ENCODE peak calls at places on chromosome 9, in ten cellular contexts. One of them, this sample, is unnamed.

GRCh38 chr9:114805670-114806551 is at the start of gene TNFSF15:
- DNase-seq in nephron progenitor cell: peak
- DNase-seq in CD4-positive, alpha-beta T cell: no peak
- DNase-seq in A549: no peak
- DNase-seq in activated CD8-positive, alpha-beta memory T cell treated with anti-CD3 and anti-CD28 coated beads, Interleukin-2, amount 10 ng/mL, durations not matched to agents 7 days and 5 days: peak
- DNase-seq in stimulated activated naive CD4-positive, alpha-beta T cell: no peak
- DNase-seq in upper lobe of right lung: peak
- DNase-seq in GM19239: peak
- DNase-seq in iPS-NIHi11: peak
- DNase-seq in activated naive CD8-positive, alpha-beta T cell treated with anti-CD3 and anti-CD28 coated beads, Interleukin-2, amount 50 U/mL, for 24 hours: peak
- DNase-seq in this sample: no peak

GRCh38 chr9:89011683-89012082 is 20.4 kb downstream of the S1PR3 start:
- DNase-seq in nephron progenitor cell: no peak
- DNase-seq in CD4-positive, alpha-beta T cell: no peak
- DNase-seq in A549: no peak
- DNase-seq in activated CD8-positive, alpha-beta memory T cell treated with anti-CD3 and anti-CD28 coated beads, Interleukin-2, amount 10 ng/mL, durations not matched to agents 7 days and 5 days: no peak
- DNase-seq in stimulated activated naive CD4-positive, alpha-beta T cell: no peak
- DNase-seq in upper lobe of right lung: no peak
- DNase-seq in GM19239: no peak
- DNase-seq in iPS-NIHi11: no peak
- DNase-seq in activated naive CD8-positive, alpha-beta T cell treated with anti-CD3 and anti-CD28 coated beads, Interleukin-2, amount 50 U/mL, for 24 hours: no peak
- DNase-seq in this sample: no peak

GRCh38 chr9:36063804-36064447 is 27.2 kb downstream of the RECK start:
- DNase-seq in nephron progenitor cell: no peak
- DNase-seq in CD4-positive, alpha-beta T cell: no peak
- DNase-seq in A549: no peak
- DNase-seq in activated CD8-positive, alpha-beta memory T cell treated with anti-CD3 and anti-CD28 coated beads, Interleukin-2, amount 10 ng/mL, durations not matched to agents 7 days and 5 days: no peak
- DNase-seq in stimulated activated naive CD4-positive, alpha-beta T cell: no peak
- DNase-seq in upper lobe of right lung: no peak
- DNase-seq in GM19239: no peak
- DNase-seq in iPS-NIHi11: no peak
- DNase-seq in activated naive CD8-positive, alpha-beta T cell treated with anti-CD3 and anti-CD28 coated beads, Interleukin-2, amount 50 U/mL, for 24 hours: no peak
- DNase-seq in this sample: no peak

GRCh38 chr9:128587453-128587852 is 35.1 kb downstream of the SPTAN1 start:
- DNase-seq in nephron progenitor cell: no peak
- DNase-seq in CD4-positive, alpha-beta T cell: peak
- DNase-seq in A549: no peak
- DNase-seq in activated CD8-positive, alpha-beta memory T cell treated with anti-CD3 and anti-CD28 coated beads, Interleukin-2, amount 10 ng/mL, durations not matched to agents 7 days and 5 days: peak
- DNase-seq in stimulated activated naive CD4-positive, alpha-beta T cell: peak
- DNase-seq in upper lobe of right lung: no peak
- DNase-seq in GM19239: no peak
- DNase-seq in iPS-NIHi11: no peak
- DNase-seq in activated naive CD8-positive, alpha-beta T cell treated with anti-CD3 and anti-CD28 coated beads, Interleukin-2, amount 50 U/mL, for 24 hours: peak
- DNase-seq in this sample: no peak

GRCh38 chr9:86741311-86742215 is 205.7 kb downstream of the GAS1 start:
- DNase-seq in nephron progenitor cell: no peak
- DNase-seq in CD4-positive, alpha-beta T cell: no peak
- DNase-seq in A549: no peak
- DNase-seq in activated CD8-positive, alpha-beta memory T cell treated with anti-CD3 and anti-CD28 coated beads, Interleukin-2, amount 10 ng/mL, durations not matched to agents 7 days and 5 days: no peak
- DNase-seq in stimulated activated naive CD4-positive, alpha-beta T cell: no peak
- DNase-seq in upper lobe of right lung: no peak
- DNase-seq in GM19239: no peak
- DNase-seq in iPS-NIHi11: no peak
- DNase-seq in activated naive CD8-positive, alpha-beta T cell treated with anti-CD3 and anti-CD28 coated beads, Interleukin-2, amount 50 U/mL, for 24 hours: no peak
- DNase-seq in this sample: no peak

GRCh38 chr9:93670208-93671029 is 94.0 kb downstream of the PHF2 start:
- DNase-seq in nephron progenitor cell: peak
- DNase-seq in CD4-positive, alpha-beta T cell: no peak
- DNase-seq in A549: no peak
- DNase-seq in activated CD8-positive, alpha-beta memory T cell treated with anti-CD3 and anti-CD28 coated beads, Interleukin-2, amount 10 ng/mL, durations not matched to agents 7 days and 5 days: peak
- DNase-seq in stimulated activated naive CD4-positive, alpha-beta T cell: no peak
- DNase-seq in upper lobe of right lung: peak
- DNase-seq in GM19239: no peak
- DNase-seq in iPS-NIHi11: no peak
- DNase-seq in activated naive CD8-positive, alpha-beta T cell treated with anti-CD3 and anti-CD28 coated beads, Interleukin-2, amount 50 U/mL, for 24 hours: no peak
- DNase-seq in this sample: no peak

GRCh38 chr9:78900500-78900899 is 603.6 kb downstream of the PSAT1 start:
- DNase-seq in nephron progenitor cell: no peak
- DNase-seq in CD4-positive, alpha-beta T cell: no peak
- DNase-seq in A549: no peak
- DNase-seq in activated CD8-positive, alpha-beta memory T cell treated with anti-CD3 and anti-CD28 coated beads, Interleukin-2, amount 10 ng/mL, durations not matched to agents 7 days and 5 days: no peak
- DNase-seq in stimulated activated naive CD4-positive, alpha-beta T cell: no peak
- DNase-seq in upper lobe of right lung: no peak
- DNase-seq in GM19239: no peak
- DNase-seq in iPS-NIHi11: no peak
- DNase-seq in activated naive CD8-positive, alpha-beta T cell treated with anti-CD3 and anti-CD28 coated beads, Interleukin-2, amount 50 U/mL, for 24 hours: no peak
- DNase-seq in this sample: no peak

GRCh38 chr9:70439991-70440706 is 25.7 kb upstream of the KLF9 start:
- DNase-seq in nephron progenitor cell: no peak
- DNase-seq in CD4-positive, alpha-beta T cell: no peak
- DNase-seq in A549: no peak
- DNase-seq in activated CD8-positive, alpha-beta memory T cell treated with anti-CD3 and anti-CD28 coated beads, Interleukin-2, amount 10 ng/mL, durations not matched to agents 7 days and 5 days: no peak
- DNase-seq in stimulated activated naive CD4-positive, alpha-beta T cell: no peak
- DNase-seq in upper lobe of right lung: no peak
- DNase-seq in GM19239: no peak
- DNase-seq in iPS-NIHi11: no peak
- DNase-seq in activated naive CD8-positive, alpha-beta T cell treated with anti-CD3 and anti-CD28 coated beads, Interleukin-2, amount 50 U/mL, for 24 hours: no peak
- DNase-seq in this sample: no peak

GRCh38 chr9:92633879-92634278 is 36.1 kb downstream of the IPPK start:
- DNase-seq in nephron progenitor cell: no peak
- DNase-seq in CD4-positive, alpha-beta T cell: no peak
- DNase-seq in A549: no peak
- DNase-seq in activated CD8-positive, alpha-beta memory T cell treated with anti-CD3 and anti-CD28 coated beads, Interleukin-2, amount 10 ng/mL, durations not matched to agents 7 days and 5 days: peak
- DNase-seq in stimulated activated naive CD4-positive, alpha-beta T cell: no peak
- DNase-seq in upper lobe of right lung: no peak
- DNase-seq in GM19239: no peak
- DNase-seq in iPS-NIHi11: no peak
- DNase-seq in activated naive CD8-positive, alpha-beta T cell treated with anti-CD3 and anti-CD28 coated beads, Interleukin-2, amount 50 U/mL, for 24 hours: no peak
- DNase-seq in this sample: no peak

GRCh38 chr9:99253772-99254431 is 31.8 kb downstream of the SEC61B start:
- DNase-seq in nephron progenitor cell: no peak
- DNase-seq in CD4-positive, alpha-beta T cell: peak
- DNase-seq in A549: no peak
- DNase-seq in activated CD8-positive, alpha-beta memory T cell treated with anti-CD3 and anti-CD28 coated beads, Interleukin-2, amount 10 ng/mL, durations not matched to agents 7 days and 5 days: peak
- DNase-seq in stimulated activated naive CD4-positive, alpha-beta T cell: no peak
- DNase-seq in upper lobe of right lung: no peak
- DNase-seq in GM19239: peak
- DNase-seq in iPS-NIHi11: no peak
- DNase-seq in activated naive CD8-positive, alpha-beta T cell treated with anti-CD3 and anti-CD28 coated beads, Interleukin-2, amount 50 U/mL, for 24 hours: peak
- DNase-seq in this sample: no peak

GRCh38 chr9:77846957-77847574 is 184.5 kb downstream of the GNAQ start:
- DNase-seq in nephron progenitor cell: no peak
- DNase-seq in CD4-positive, alpha-beta T cell: no peak
- DNase-seq in A549: no peak
- DNase-seq in activated CD8-positive, alpha-beta memory T cell treated with anti-CD3 and anti-CD28 coated beads, Interleukin-2, amount 10 ng/mL, durations not matched to agents 7 days and 5 days: no peak
- DNase-seq in stimulated activated naive CD4-positive, alpha-beta T cell: no peak
- DNase-seq in upper lobe of right lung: no peak
- DNase-seq in GM19239: no peak
- DNase-seq in iPS-NIHi11: no peak
- DNase-seq in activated naive CD8-positive, alpha-beta T cell treated with anti-CD3 and anti-CD28 coated beads, Interleukin-2, amount 50 U/mL, for 24 hours: no peak
- DNase-seq in this sample: no peak

GRCh38 chr9:89463986-89464901 is 33.7 kb downstream of the SEMA4D start:
- DNase-seq in nephron progenitor cell: no peak
- DNase-seq in CD4-positive, alpha-beta T cell: peak
- DNase-seq in A549: no peak
- DNase-seq in activated CD8-positive, alpha-beta memory T cell treated with anti-CD3 and anti-CD28 coated beads, Interleukin-2, amount 10 ng/mL, durations not matched to agents 7 days and 5 days: peak
- DNase-seq in stimulated activated naive CD4-positive, alpha-beta T cell: peak
- DNase-seq in upper lobe of right lung: peak
- DNase-seq in GM19239: peak
- DNase-seq in iPS-NIHi11: no peak
- DNase-seq in activated naive CD8-positive, alpha-beta T cell treated with anti-CD3 and anti-CD28 coated beads, Interleukin-2, amount 50 U/mL, for 24 hours: peak
- DNase-seq in this sample: no peak

GRCh38 chr9:38619556-38620447 is 594 bp downstream of the ANKRD18A start:
- DNase-seq in nephron progenitor cell: peak
- DNase-seq in CD4-positive, alpha-beta T cell: peak
- DNase-seq in A549: no peak
- DNase-seq in activated CD8-positive, alpha-beta memory T cell treated with anti-CD3 and anti-CD28 coated beads, Interleukin-2, amount 10 ng/mL, durations not matched to agents 7 days and 5 days: peak
- DNase-seq in stimulated activated naive CD4-positive, alpha-beta T cell: no peak
- DNase-seq in upper lobe of right lung: peak
- DNase-seq in GM19239: no peak
- DNase-seq in iPS-NIHi11: peak
- DNase-seq in activated naive CD8-positive, alpha-beta T cell treated with anti-CD3 and anti-CD28 coated beads, Interleukin-2, amount 50 U/mL, for 24 hours: peak
- DNase-seq in this sample: no peak

GRCh38 chr9:32350682-32351081 is 33.8 kb upstream of the ACO1 start:
- DNase-seq in nephron progenitor cell: no peak
- DNase-seq in CD4-positive, alpha-beta T cell: no peak
- DNase-seq in A549: peak
- DNase-seq in activated CD8-positive, alpha-beta memory T cell treated with anti-CD3 and anti-CD28 coated beads, Interleukin-2, amount 10 ng/mL, durations not matched to agents 7 days and 5 days: no peak
- DNase-seq in stimulated activated naive CD4-positive, alpha-beta T cell: no peak
- DNase-seq in upper lobe of right lung: no peak
- DNase-seq in GM19239: no peak
- DNase-seq in iPS-NIHi11: no peak
- DNase-seq in activated naive CD8-positive, alpha-beta T cell treated with anti-CD3 and anti-CD28 coated beads, Interleukin-2, amount 50 U/mL, for 24 hours: no peak
- DNase-seq in this sample: peak

GRCh38 chr9:36956908-36957307 is 77.2 kb downstream of the PAX5 start:
- DNase-seq in nephron progenitor cell: no peak
- DNase-seq in CD4-positive, alpha-beta T cell: no peak
- DNase-seq in A549: no peak
- DNase-seq in activated CD8-positive, alpha-beta memory T cell treated with anti-CD3 and anti-CD28 coated beads, Interleukin-2, amount 10 ng/mL, durations not matched to agents 7 days and 5 days: no peak
- DNase-seq in stimulated activated naive CD4-positive, alpha-beta T cell: no peak
- DNase-seq in upper lobe of right lung: peak
- DNase-seq in GM19239: no peak
- DNase-seq in iPS-NIHi11: no peak
- DNase-seq in activated naive CD8-positive, alpha-beta T cell treated with anti-CD3 and anti-CD28 coated beads, Interleukin-2, amount 50 U/mL, for 24 hours: no peak
- DNase-seq in this sample: no peak

GRCh38 chr9:22189471-22189870 is 180.4 kb upstream of the CDKN2B start:
- DNase-seq in nephron progenitor cell: no peak
- DNase-seq in CD4-positive, alpha-beta T cell: no peak
- DNase-seq in A549: no peak
- DNase-seq in activated CD8-positive, alpha-beta memory T cell treated with anti-CD3 and anti-CD28 coated beads, Interleukin-2, amount 10 ng/mL, durations not matched to agents 7 days and 5 days: no peak
- DNase-seq in stimulated activated naive CD4-positive, alpha-beta T cell: no peak
- DNase-seq in upper lobe of right lung: no peak
- DNase-seq in GM19239: no peak
- DNase-seq in iPS-NIHi11: no peak
- DNase-seq in activated naive CD8-positive, alpha-beta T cell treated with anti-CD3 and anti-CD28 coated beads, Interleukin-2, amount 50 U/mL, for 24 hours: no peak
- DNase-seq in this sample: no peak

GRCh38 chr9:137099231-137099630 is 12.4 kb downstream of the MAN1B1 start:
- DNase-seq in nephron progenitor cell: no peak
- DNase-seq in CD4-positive, alpha-beta T cell: no peak
- DNase-seq in A549: no peak
- DNase-seq in activated CD8-positive, alpha-beta memory T cell treated with anti-CD3 and anti-CD28 coated beads, Interleukin-2, amount 10 ng/mL, durations not matched to agents 7 days and 5 days: no peak
- DNase-seq in stimulated activated naive CD4-positive, alpha-beta T cell: no peak
- DNase-seq in upper lobe of right lung: no peak
- DNase-seq in GM19239: no peak
- DNase-seq in iPS-NIHi11: no peak
- DNase-seq in activated naive CD8-positive, alpha-beta T cell treated with anti-CD3 and anti-CD28 coated beads, Interleukin-2, amount 50 U/mL, for 24 hours: no peak
- DNase-seq in this sample: no peak

GRCh38 chr9:36764364-36765076 is 191.8 kb downstream of the MELK start:
- DNase-seq in nephron progenitor cell: peak
- DNase-seq in CD4-positive, alpha-beta T cell: no peak
- DNase-seq in A549: no peak
- DNase-seq in activated CD8-positive, alpha-beta memory T cell treated with anti-CD3 and anti-CD28 coated beads, Interleukin-2, amount 10 ng/mL, durations not matched to agents 7 days and 5 days: no peak
- DNase-seq in stimulated activated naive CD4-positive, alpha-beta T cell: no peak
- DNase-seq in upper lobe of right lung: no peak
- DNase-seq in GM19239: no peak
- DNase-seq in iPS-NIHi11: no peak
- DNase-seq in activated naive CD8-positive, alpha-beta T cell treated with anti-CD3 and anti-CD28 coated beads, Interleukin-2, amount 50 U/mL, for 24 hours: no peak
- DNase-seq in this sample: no peak

GRCh38 chr9:112168197-112168596 is 6.9 kb downstream of the SUSD1 start:
- DNase-seq in nephron progenitor cell: no peak
- DNase-seq in CD4-positive, alpha-beta T cell: no peak
- DNase-seq in A549: no peak
- DNase-seq in activated CD8-positive, alpha-beta memory T cell treated with anti-CD3 and anti-CD28 coated beads, Interleukin-2, amount 10 ng/mL, durations not matched to agents 7 days and 5 days: no peak
- DNase-seq in stimulated activated naive CD4-positive, alpha-beta T cell: no peak
- DNase-seq in upper lobe of right lung: no peak
- DNase-seq in GM19239: peak
- DNase-seq in iPS-NIHi11: no peak
- DNase-seq in activated naive CD8-positive, alpha-beta T cell treated with anti-CD3 and anti-CD28 coated beads, Interleukin-2, amount 50 U/mL, for 24 hours: no peak
- DNase-seq in this sample: no peak

GRCh38 chr9:89637787-89638186 is 33.0 kb downstream of the GADD45G start:
- DNase-seq in nephron progenitor cell: no peak
- DNase-seq in CD4-positive, alpha-beta T cell: no peak
- DNase-seq in A549: no peak
- DNase-seq in activated CD8-positive, alpha-beta memory T cell treated with anti-CD3 and anti-CD28 coated beads, Interleukin-2, amount 10 ng/mL, durations not matched to agents 7 days and 5 days: no peak
- DNase-seq in stimulated activated naive CD4-positive, alpha-beta T cell: no peak
- DNase-seq in upper lobe of right lung: no peak
- DNase-seq in GM19239: no peak
- DNase-seq in iPS-NIHi11: no peak
- DNase-seq in activated naive CD8-positive, alpha-beta T cell treated with anti-CD3 and anti-CD28 coated beads, Interleukin-2, amount 50 U/mL, for 24 hours: no peak
- DNase-seq in this sample: no peak

GRCh38 chr9:137551656-137552534 is at the start of gene MRPL41:
- DNase-seq in nephron progenitor cell: peak
- DNase-seq in CD4-positive, alpha-beta T cell: peak
- DNase-seq in A549: peak
- DNase-seq in activated CD8-positive, alpha-beta memory T cell treated with anti-CD3 and anti-CD28 coated beads, Interleukin-2, amount 10 ng/mL, durations not matched to agents 7 days and 5 days: peak
- DNase-seq in stimulated activated naive CD4-positive, alpha-beta T cell: peak
- DNase-seq in upper lobe of right lung: peak
- DNase-seq in GM19239: peak
- DNase-seq in iPS-NIHi11: peak
- DNase-seq in activated naive CD8-positive, alpha-beta T cell treated with anti-CD3 and anti-CD28 coated beads, Interleukin-2, amount 50 U/mL, for 24 hours: peak
- DNase-seq in this sample: no peak

GRCh38 chr9:71910602-71911060 is 362 bp downstream of the ABHD17B start:
- DNase-seq in nephron progenitor cell: no peak
- DNase-seq in CD4-positive, alpha-beta T cell: no peak
- DNase-seq in A549: no peak
- DNase-seq in activated CD8-positive, alpha-beta memory T cell treated with anti-CD3 and anti-CD28 coated beads, Interleukin-2, amount 10 ng/mL, durations not matched to agents 7 days and 5 days: peak
- DNase-seq in stimulated activated naive CD4-positive, alpha-beta T cell: no peak
- DNase-seq in upper lobe of right lung: no peak
- DNase-seq in GM19239: peak
- DNase-seq in iPS-NIHi11: no peak
- DNase-seq in activated naive CD8-positive, alpha-beta T cell treated with anti-CD3 and anti-CD28 coated beads, Interleukin-2, amount 50 U/mL, for 24 hours: no peak
- DNase-seq in this sample: no peak

GRCh38 chr9:112689341-112689740 is 28.6 kb downstream of the INIP start:
- DNase-seq in nephron progenitor cell: no peak
- DNase-seq in CD4-positive, alpha-beta T cell: no peak
- DNase-seq in A549: no peak
- DNase-seq in activated CD8-positive, alpha-beta memory T cell treated with anti-CD3 and anti-CD28 coated beads, Interleukin-2, amount 10 ng/mL, durations not matched to agents 7 days and 5 days: no peak
- DNase-seq in stimulated activated naive CD4-positive, alpha-beta T cell: no peak
- DNase-seq in upper lobe of right lung: no peak
- DNase-seq in GM19239: no peak
- DNase-seq in iPS-NIHi11: no peak
- DNase-seq in activated naive CD8-positive, alpha-beta T cell treated with anti-CD3 and anti-CD28 coated beads, Interleukin-2, amount 50 U/mL, for 24 hours: no peak
- DNase-seq in this sample: no peak

GRCh38 chr9:28014212-28014611 is 440.9 kb upstream of the C9orf72 start:
- DNase-seq in nephron progenitor cell: no peak
- DNase-seq in CD4-positive, alpha-beta T cell: no peak
- DNase-seq in A549: no peak
- DNase-seq in activated CD8-positive, alpha-beta memory T cell treated with anti-CD3 and anti-CD28 coated beads, Interleukin-2, amount 10 ng/mL, durations not matched to agents 7 days and 5 days: no peak
- DNase-seq in stimulated activated naive CD4-positive, alpha-beta T cell: no peak
- DNase-seq in upper lobe of right lung: no peak
- DNase-seq in GM19239: no peak
- DNase-seq in iPS-NIHi11: no peak
- DNase-seq in activated naive CD8-positive, alpha-beta T cell treated with anti-CD3 and anti-CD28 coated beads, Interleukin-2, amount 50 U/mL, for 24 hours: no peak
- DNase-seq in this sample: no peak

GRCh38 chr9:83473488-83473971 is 64.7 kb downstream of the FRMD3 start:
- DNase-seq in nephron progenitor cell: no peak
- DNase-seq in CD4-positive, alpha-beta T cell: no peak
- DNase-seq in A549: no peak
- DNase-seq in activated CD8-positive, alpha-beta memory T cell treated with anti-CD3 and anti-CD28 coated beads, Interleukin-2, amount 10 ng/mL, durations not matched to agents 7 days and 5 days: no peak
- DNase-seq in stimulated activated naive CD4-positive, alpha-beta T cell: no peak
- DNase-seq in upper lobe of right lung: no peak
- DNase-seq in GM19239: peak
- DNase-seq in iPS-NIHi11: no peak
- DNase-seq in activated naive CD8-positive, alpha-beta T cell treated with anti-CD3 and anti-CD28 coated beads, Interleukin-2, amount 50 U/mL, for 24 hours: no peak
- DNase-seq in this sample: no peak

GRCh38 chr9:26152350-26152749 is 474.1 kb upstream of the TUSC1 start:
- DNase-seq in nephron progenitor cell: no peak
- DNase-seq in CD4-positive, alpha-beta T cell: no peak
- DNase-seq in A549: no peak
- DNase-seq in activated CD8-positive, alpha-beta memory T cell treated with anti-CD3 and anti-CD28 coated beads, Interleukin-2, amount 10 ng/mL, durations not matched to agents 7 days and 5 days: no peak
- DNase-seq in stimulated activated naive CD4-positive, alpha-beta T cell: no peak
- DNase-seq in upper lobe of right lung: no peak
- DNase-seq in GM19239: no peak
- DNase-seq in iPS-NIHi11: no peak
- DNase-seq in activated naive CD8-positive, alpha-beta T cell treated with anti-CD3 and anti-CD28 coated beads, Interleukin-2, amount 50 U/mL, for 24 hours: no peak
- DNase-seq in this sample: no peak

GRCh38 chr9:116572095-116572748 is 114.9 kb upstream of the TRIM32 start:
- DNase-seq in nephron progenitor cell: peak
- DNase-seq in CD4-positive, alpha-beta T cell: no peak
- DNase-seq in A549: peak
- DNase-seq in activated CD8-positive, alpha-beta memory T cell treated with anti-CD3 and anti-CD28 coated beads, Interleukin-2, amount 10 ng/mL, durations not matched to agents 7 days and 5 days: peak
- DNase-seq in stimulated activated naive CD4-positive, alpha-beta T cell: no peak
- DNase-seq in upper lobe of right lung: peak
- DNase-seq in GM19239: peak
- DNase-seq in iPS-NIHi11: peak
- DNase-seq in activated naive CD8-positive, alpha-beta T cell treated with anti-CD3 and anti-CD28 coated beads, Interleukin-2, amount 50 U/mL, for 24 hours: peak
- DNase-seq in this sample: peak